ENCODE peak calls at places on chromosomes 5 and 9, in five cellular contexts. C, D, U, Z and E are unnamed samples.

GRCh38 chr5:36683821-36684434 is 77.5 kb downstream of the SLC1A3 start:
- DNase-seq in U (no peak), Z (no peak), D (no peak), C (no peak), E (no peak)

GRCh38 chr9:111298831-111299603 is 31.0 kb downstream of the OR2K2 start:
- DNase-seq in D (no peak), C (peak), Z (peak), U (peak), E (no peak)

GRCh38 chr5:55151923-55152842 is 7.8 kb upstream of the GPX8 start:
- DNase-seq in D (no peak), U (no peak), C (no peak), Z (no peak), E (no peak)

GRCh38 chr9:136075881-136076678 is 19.0 kb downstream of the NACC2 start:
- DNase-seq in D (no peak), Z (no peak), C (no peak), U (no peak), E (no peak)

GRCh38 chr5:893137-893506 is 438 bp downstream of the TRIP13 start:
- DNase-seq in Z (no peak), C (peak), U (no peak), D (no peak), E (peak)

GRCh38 chr9:131714161-131714646 is 25.7 kb downstream of the RAPGEF1 start:
- DNase-seq in U (no peak), C (no peak), D (no peak), Z (no peak), E (no peak)

GRCh38 chr5:16866795-16867584 is 69.1 kb downstream of the MYO10 start:
- DNase-seq in Z (no peak), U (no peak), D (peak), C (no peak), E (peak)

GRCh38 chr9:86069206-86069869 is 30.0 kb downstream of the GOLM1 start:
- DNase-seq in Z (no peak), U (no peak), D (no peak), C (no peak), E (no peak)

GRCh38 chr9:136295537-136296433 is 8.1 kb downstream of the CCDC187 start:
- DNase-seq in U (no peak), Z (peak), C (no peak), D (no peak), E (no peak)

GRCh38 chr9:98231770-98232478 is 23.5 kb downstream of the TBC1D2 start:
- DNase-seq in C (no peak), D (no peak), Z (no peak), U (no peak), E (no peak)

GRCh38 chr9:93510041-93510440 is 56.7 kb upstream of the FAM120AOS start:
- DNase-seq in Z (no peak), D (no peak), C (no peak), U (no peak), E (no peak)

GRCh38 chr9:136944094-136944518 is 432 bp downstream of the FBXW5 start:
- DNase-seq in U (no peak), D (no peak), C (no peak), Z (no peak), E (no peak)

GRCh38 chr5:172939045-172939444 is 20.2 kb upstream of the RPL26L1 start:
- DNase-seq in Z (peak), C (peak), D (no peak), U (no peak), E (peak)

GRCh38 chr9:130298663-130299279 is 33.2 kb downstream of the HMCN2 start:
- DNase-seq in D (no peak), U (no peak), C (peak), Z (peak), E (peak)

GRCh38 chr9:99489043-99489378 is 266.9 kb downstream of the SEC61B start:
- DNase-seq in U (no peak), D (no peak), C (no peak), Z (no peak), E (no peak)

GRCh38 chr5:137376127-137376526 is 123.0 kb downstream of the SPOCK1 start:
- DNase-seq in Z (no peak), U (no peak), D (no peak), C (no peak), E (peak)

GRCh38 chr9:8727191-8727590 is 927.6 kb upstream of the DMAC1 start:
- DNase-seq in U (no peak), Z (no peak), D (no peak), C (no peak), E (no peak)

GRCh38 chr5:100890514-100891008 is 12.5 kb downstream of the ST8SIA4 start:
- DNase-seq in Z (no peak), U (peak), C (no peak), D (no peak), E (no peak)

GRCh38 chr5:141858084-141858765 is 20.0 kb downstream of the PCDH1 start:
- DNase-seq in Z (no peak), C (no peak), D (no peak), U (no peak), E (no peak)

GRCh38 chr5:88758584-88758983 is 124.4 kb downstream of the MEF2C start:
- DNase-seq in Z (no peak), U (no peak), D (no peak), C (no peak), E (no peak)

GRCh38 chr5:88761269-88761880 is 121.6 kb downstream of the MEF2C start:
- DNase-seq in Z (no peak), D (no peak), C (no peak), U (no peak), E (no peak)

GRCh38 chr5:88761939-88762338 is 121.0 kb downstream of the MEF2C start:
- DNase-seq in Z (no peak), D (no peak), U (no peak), C (no peak), E (no peak)

GRCh38 chr5:88756953-88757352 is 126.0 kb downstream of the MEF2C start:
- DNase-seq in C (no peak), U (no peak), D (no peak), Z (no peak), E (no peak)

DNA sequence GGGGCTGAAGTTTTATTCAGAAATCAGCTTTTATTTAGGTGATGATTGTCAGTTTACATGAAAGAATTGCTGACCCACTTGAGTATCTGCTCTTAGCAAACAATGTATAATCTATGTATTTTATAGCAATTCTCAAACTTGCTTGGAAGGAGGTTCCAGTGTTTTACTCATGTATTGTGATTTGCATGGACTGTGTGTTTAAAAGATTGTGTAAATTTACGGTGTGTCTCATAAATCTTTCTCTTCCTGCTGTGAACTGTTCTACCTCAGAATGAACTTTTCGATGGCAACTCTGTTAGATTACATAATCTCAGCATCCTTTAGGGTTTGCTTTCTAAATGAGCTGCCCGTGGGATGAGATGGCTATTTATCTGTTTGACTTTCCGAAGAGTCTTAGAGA is 122.5 kb downstream of the MEF2C start:
- DNase-seq in D (no peak), Z (no peak), C (no peak), U (no peak), E (no peak)
- TF ChIP-seq ATF2 in D (no peak), Z (no peak), C (no peak), U (no peak), E (no peak)

GRCh38 chr9:20702565-20702964 is 18.5 kb downstream of the FOCAD start:
- DNase-seq in Z (no peak), D (no peak), U (no peak), C (no peak), E (no peak)

GRCh38 chr9:20703146-20703545 is 19.1 kb downstream of the FOCAD start:
- DNase-seq in D (no peak), C (no peak), Z (no peak), U (no peak), E (no peak)

GRCh38 chr9:20697021-20697719 is 13.1 kb downstream of the FOCAD start:
- DNase-seq in U (no peak), Z (no peak), C (no peak), D (no peak), E (no peak)

GRCh38 chr9:20698799-20699198 is 14.7 kb downstream of the FOCAD start:
- DNase-seq in D (no peak), U (no peak), C (no peak), Z (no peak), E (no peak)

DNA sequence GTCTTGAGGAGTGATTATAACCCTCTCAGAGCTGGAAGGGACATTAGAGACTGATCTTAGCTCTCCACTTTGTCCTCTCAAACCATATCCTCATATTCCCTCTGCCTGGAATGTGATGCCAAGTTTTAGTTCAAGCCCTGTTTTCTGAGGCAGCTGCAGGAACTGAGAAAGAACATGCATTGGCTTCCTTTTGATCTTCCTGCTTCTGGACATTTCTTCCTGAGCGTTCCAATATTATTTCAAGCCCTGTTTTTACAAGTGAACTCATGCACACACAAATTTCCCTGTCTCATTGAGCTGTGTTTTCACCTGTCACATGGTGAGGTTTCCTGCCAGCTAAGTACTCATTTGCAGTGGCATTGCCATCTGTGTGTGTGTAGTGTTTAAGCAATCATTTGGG is 17.0 kb downstream of the FOCAD start:
- DNase-seq in U (no peak), D (no peak), C (no peak), Z (no peak), E (no peak)
- TF ChIP-seq ATF3 in U (no peak), D (no peak), C (no peak), Z (no peak), E (no peak)

GRCh38 chr5:77144837-77145139 is 57.7 kb upstream of the ZBED3 start:
- DNase-seq in C (no peak), D (no peak), Z (no peak), U (no peak), E (no peak)

GRCh38 chr5:77152441-77152840 is 58.0 kb upstream of the PDE8B start:
- DNase-seq in D (no peak), U (no peak), Z (no peak), C (no peak), E (no peak)

GRCh38 chr5:77143998-77144836 is 57.1 kb upstream of the ZBED3 start:
- DNase-seq in U (peak), D (peak), C (peak), Z (peak), E (peak)

GRCh38 chr5:77145666-77146065 is 58.6 kb upstream of the ZBED3 start:
- DNase-seq in D (no peak), U (no peak), C (no peak), Z (no peak), E (no peak)

DNA sequence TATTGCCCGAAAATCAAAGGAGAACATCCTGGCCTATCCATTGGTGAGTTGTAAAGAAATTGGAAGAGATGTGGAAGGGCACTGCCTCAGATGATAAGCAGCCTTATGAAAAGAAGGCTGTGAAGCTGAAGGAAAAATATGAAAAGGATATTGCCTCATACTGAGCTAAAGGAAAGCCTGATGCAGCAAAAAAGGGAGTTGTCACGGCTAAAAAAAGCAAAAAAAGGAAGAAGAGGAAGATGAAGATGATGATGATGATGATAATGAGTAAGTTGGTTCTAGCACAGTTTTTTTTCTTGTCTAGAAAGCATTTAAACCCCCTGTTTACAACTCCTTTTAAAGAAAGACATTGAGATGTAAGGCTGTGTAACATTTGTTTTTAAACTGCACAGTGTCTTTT is 59.8 kb upstream of the ZBED3 start:
- DNase-seq in Z (no peak), D (no peak), U (no peak), C (no peak), E (no peak)
- TF ChIP-seq ATF2 in Z (no peak), D (no peak), U (no peak), C (no peak), E (no peak)

DNA sequence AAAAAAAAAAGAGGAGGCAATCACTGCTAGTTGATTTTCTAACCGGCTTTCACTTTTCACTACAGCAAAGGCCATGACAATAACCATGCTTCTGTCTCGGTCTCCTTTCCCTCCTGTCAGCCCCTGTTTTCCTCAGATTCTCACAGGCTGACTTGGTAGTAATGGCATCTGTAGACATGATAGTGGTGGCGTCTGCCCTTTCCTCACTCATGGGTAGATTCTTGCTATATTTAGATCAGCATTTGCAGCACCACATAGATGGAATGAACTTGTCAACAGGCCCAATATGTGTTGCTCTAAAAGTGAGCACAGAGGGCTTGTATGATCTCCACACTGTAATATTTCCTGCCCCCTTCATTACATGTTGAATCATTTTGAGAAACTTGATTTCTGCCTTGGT is 120.3 kb upstream of the FTMT start:
- DNase-seq in Z (no peak), C (no peak), U (no peak), D (no peak), E (no peak)
- TF ChIP-seq ATF3 in Z (no peak), C (no peak), U (no peak), D (no peak), E (no peak)